ENCODE peak calls at places on chromosome 1, in ten cellular contexts. One of them, this sample, is unnamed.

GRCh38 chr1:52621950-52622349 is 11.0 kb upstream of the SHISAL2A start:
- DNase-seq in A172: no peak
- DNase-seq in lower lobe of right lung: no peak
- DNase-seq in SK-N-SH: no peak
- DNase-seq in ureter: no peak
- DNase-seq in stimulated activated CD4-positive, alpha-beta T cell treated with anti-CD3 and anti-CD28 coated beads, TNF-alpha, amount 100 ng/mL, for 1 hour: no peak
- DNase-seq in DMS 273 treated with DMSO at 0.1 percent for 48 hours: no peak
- DNase-seq in prostate gland: no peak
- DNase-seq in naive B cell: no peak
- DNase-seq in stimulated activated CD8-positive, alpha-beta memory T cell treated with anti-CD3 and anti-CD28 coated beads, Interleukin-4, amount 100 ng/mL, for 1 hour: no peak
- DNase-seq in this sample: no peak

GRCh38 chr1:99266731-99267130 is 2.4 kb downstream of the PLPPR4 start:
- DNase-seq in A172: peak; percentile 63
- DNase-seq in lower lobe of right lung: no peak
- DNase-seq in SK-N-SH: no peak
- DNase-seq in ureter: no peak
- DNase-seq in stimulated activated CD4-positive, alpha-beta T cell treated with anti-CD3 and anti-CD28 coated beads, TNF-alpha, amount 100 ng/mL, for 1 hour: no peak
- DNase-seq in DMS 273 treated with DMSO at 0.1 percent for 48 hours: no peak
- DNase-seq in prostate gland: no peak
- DNase-seq in naive B cell: no peak
- DNase-seq in stimulated activated CD8-positive, alpha-beta memory T cell treated with anti-CD3 and anti-CD28 coated beads, Interleukin-4, amount 100 ng/mL, for 1 hour: no peak
- DNase-seq in this sample: no peak

GRCh38 chr1:96538883-96539282 is 182.7 kb upstream of the PTBP2 start:
- DNase-seq in A172: no peak
- DNase-seq in lower lobe of right lung: no peak
- DNase-seq in SK-N-SH: peak; percentile 55
- DNase-seq in ureter: peak; percentile 61
- DNase-seq in stimulated activated CD4-positive, alpha-beta T cell treated with anti-CD3 and anti-CD28 coated beads, TNF-alpha, amount 100 ng/mL, for 1 hour: no peak
- DNase-seq in DMS 273 treated with DMSO at 0.1 percent for 48 hours: no peak
- DNase-seq in prostate gland: no peak
- DNase-seq in naive B cell: no peak
- DNase-seq in stimulated activated CD8-positive, alpha-beta memory T cell treated with anti-CD3 and anti-CD28 coated beads, Interleukin-4, amount 100 ng/mL, for 1 hour: no peak
- DNase-seq in this sample: no peak

GRCh38 chr1:110605901-110606783 is at the start of gene KCNA2:
- DNase-seq in A172: no peak
- DNase-seq in lower lobe of right lung: no peak
- DNase-seq in SK-N-SH: peak; percentile 88
- DNase-seq in ureter: no peak
- DNase-seq in stimulated activated CD4-positive, alpha-beta T cell treated with anti-CD3 and anti-CD28 coated beads, TNF-alpha, amount 100 ng/mL, for 1 hour: no peak
- DNase-seq in DMS 273 treated with DMSO at 0.1 percent for 48 hours: peak; percentile 37
- DNase-seq in prostate gland: no peak
- DNase-seq in naive B cell: no peak
- DNase-seq in stimulated activated CD8-positive, alpha-beta memory T cell treated with anti-CD3 and anti-CD28 coated beads, Interleukin-4, amount 100 ng/mL, for 1 hour: no peak
- DNase-seq in this sample: peak; percentile 54

GRCh38 chr1:53339736-53340385 is 12.0 kb upstream of the LRP8 start:
- DNase-seq in A172: no peak
- DNase-seq in lower lobe of right lung: no peak
- DNase-seq in SK-N-SH: no peak
- DNase-seq in ureter: peak; percentile 27
- DNase-seq in stimulated activated CD4-positive, alpha-beta T cell treated with anti-CD3 and anti-CD28 coated beads, TNF-alpha, amount 100 ng/mL, for 1 hour: no peak
- DNase-seq in DMS 273 treated with DMSO at 0.1 percent for 48 hours: no peak
- DNase-seq in prostate gland: no peak
- DNase-seq in naive B cell: no peak
- DNase-seq in stimulated activated CD8-positive, alpha-beta memory T cell treated with anti-CD3 and anti-CD28 coated beads, Interleukin-4, amount 100 ng/mL, for 1 hour: no peak
- DNase-seq in this sample: no peak

GRCh38 chr1:44681905-44682900 is 7.7 kb downstream of the ARMH1 start:
- DNase-seq in A172: no peak
- DNase-seq in lower lobe of right lung: no peak
- DNase-seq in SK-N-SH: no peak
- DNase-seq in ureter: no peak
- DNase-seq in stimulated activated CD4-positive, alpha-beta T cell treated with anti-CD3 and anti-CD28 coated beads, TNF-alpha, amount 100 ng/mL, for 1 hour: no peak
- DNase-seq in DMS 273 treated with DMSO at 0.1 percent for 48 hours: no peak
- DNase-seq in prostate gland: no peak
- DNase-seq in naive B cell: no peak
- DNase-seq in stimulated activated CD8-positive, alpha-beta memory T cell treated with anti-CD3 and anti-CD28 coated beads, Interleukin-4, amount 100 ng/mL, for 1 hour: no peak
- DNase-seq in this sample: peak; percentile 42

GRCh38 chr1:55965981-55966461 is 613.3 kb downstream of the PLPP3 start:
- DNase-seq in A172: peak; percentile 37
- DNase-seq in lower lobe of right lung: no peak
- DNase-seq in SK-N-SH: no peak
- DNase-seq in ureter: no peak
- DNase-seq in stimulated activated CD4-positive, alpha-beta T cell treated with anti-CD3 and anti-CD28 coated beads, TNF-alpha, amount 100 ng/mL, for 1 hour: no peak
- DNase-seq in DMS 273 treated with DMSO at 0.1 percent for 48 hours: no peak
- DNase-seq in prostate gland: peak; percentile 11
- DNase-seq in naive B cell: no peak
- DNase-seq in stimulated activated CD8-positive, alpha-beta memory T cell treated with anti-CD3 and anti-CD28 coated beads, Interleukin-4, amount 100 ng/mL, for 1 hour: no peak
- DNase-seq in this sample: no peak

GRCh38 chr1:245084551-245084950 is 70.2 kb upstream of the KIF26B start:
- DNase-seq in A172: peak; percentile 26
- DNase-seq in lower lobe of right lung: no peak
- DNase-seq in SK-N-SH: no peak
- DNase-seq in ureter: no peak
- DNase-seq in stimulated activated CD4-positive, alpha-beta T cell treated with anti-CD3 and anti-CD28 coated beads, TNF-alpha, amount 100 ng/mL, for 1 hour: no peak
- DNase-seq in DMS 273 treated with DMSO at 0.1 percent for 48 hours: no peak
- DNase-seq in prostate gland: no peak
- DNase-seq in naive B cell: no peak
- DNase-seq in stimulated activated CD8-positive, alpha-beta memory T cell treated with anti-CD3 and anti-CD28 coated beads, Interleukin-4, amount 100 ng/mL, for 1 hour: no peak
- DNase-seq in this sample: no peak

GRCh38 chr1:27332536-27333281 is 9.1 kb upstream of the SYTL1 start:
- DNase-seq in A172: no peak
- DNase-seq in lower lobe of right lung: peak; percentile 69
- DNase-seq in SK-N-SH: peak; percentile 87
- DNase-seq in ureter: no peak
- DNase-seq in stimulated activated CD4-positive, alpha-beta T cell treated with anti-CD3 and anti-CD28 coated beads, TNF-alpha, amount 100 ng/mL, for 1 hour: peak; percentile 36
- DNase-seq in DMS 273 treated with DMSO at 0.1 percent for 48 hours: no peak
- DNase-seq in prostate gland: no peak
- DNase-seq in naive B cell: peak; percentile 51
- DNase-seq in stimulated activated CD8-positive, alpha-beta memory T cell treated with anti-CD3 and anti-CD28 coated beads, Interleukin-4, amount 100 ng/mL, for 1 hour: no peak
- DNase-seq in this sample: peak; percentile 27

GRCh38 chr1:207321790-207322530 is 482 bp downstream of the CD55 start:
- DNase-seq in A172: peak; percentile 26
- DNase-seq in lower lobe of right lung: no peak
- DNase-seq in SK-N-SH: no peak
- DNase-seq in ureter: no peak
- DNase-seq in stimulated activated CD4-positive, alpha-beta T cell treated with anti-CD3 and anti-CD28 coated beads, TNF-alpha, amount 100 ng/mL, for 1 hour: no peak
- DNase-seq in DMS 273 treated with DMSO at 0.1 percent for 48 hours: no peak
- DNase-seq in prostate gland: no peak
- DNase-seq in naive B cell: no peak
- DNase-seq in stimulated activated CD8-positive, alpha-beta memory T cell treated with anti-CD3 and anti-CD28 coated beads, Interleukin-4, amount 100 ng/mL, for 1 hour: no peak
- DNase-seq in this sample: peak; percentile 41

This sample was measured in NCI-H524.